ENCODE peak calls at places on chromosome 22, in four cellular contexts. M is lower leg skin, R is thoracic aorta, G is kidney epithelial cell. X is an unnamed sample.

GRCh38 chr22:42271906-42272305 is 1.5 kb upstream of the TCF20 start:
- DNase-seq in M (peak; percentile 59), R (no peak), G (no peak), X (no peak)

GRCh38 chr22:46078241-46079092 is 71.9 kb upstream of the PPARA start:
- DNase-seq in M (peak; percentile 95), R (no peak), G (no peak), X (no peak)

GRCh38 chr22:33328789-33329296 is 270.7 kb upstream of the SYN3 start:
- DNase-seq in M (no peak), R (no peak), G (peak; percentile 89), X (no peak)

GRCh38 chr22:44396727-44397722 is 84.3 kb upstream of the SHISAL1 start:
- DNase-seq in M (peak; percentile 76), R (no peak), G (no peak), X (no peak)

GRCh38 chr22:45084400-45084920 is 74.7 kb upstream of the PHF21B start:
- DNase-seq in M (no peak), R (no peak), G (no peak), X (no peak)

GRCh38 chr22:35661377-35661937 is 13.2 kb downstream of the APOL6 start:
- DNase-seq in M (no peak), R (no peak), G (no peak), X (no peak)

GRCh38 chr22:44595841-44596341 is 97.9 kb upstream of the RTL6 start:
- DNase-seq in M (no peak), R (no peak), G (peak; percentile 47), X (no peak)

GRCh38 chr22:21450858-21451331 is 16.3 kb upstream of the TMEM191C start:
- DNase-seq in M (peak; percentile 57), R (no peak), G (no peak), X (no peak)

GRCh38 chr22:44638966-44639739 is 62.9 kb upstream of the PRR5 start:
- DNase-seq in M (no peak), R (no peak), G (no peak), X (peak; percentile 22)

GRCh38 chr22:25759825-25760231 is 17.8 kb downstream of the MYO18B start:
- DNase-seq in M (no peak), R (peak; percentile 44), G (peak; percentile 92), X (peak; percentile 93)

GRCh38 chr22:31544481-31545480 is 48.4 kb downstream of the SFI1 start:
- DNase-seq in M (peak; percentile 12), R (no peak), G (peak; percentile 72), X (no peak)

GRCh38 chr22:43449205-43449830 is 37.5 kb downstream of the MPPED1 start:
- DNase-seq in M (no peak), R (no peak), G (no peak), X (no peak)

GRCh38 chr22:23248583-23248982 is 68.3 kb downstream of the BCR start:
- DNase-seq in M (no peak), R (no peak), G (no peak), X (no peak)

GRCh38 chr22:19149047-19149883 is 827 bp downstream of the GSC2 start:
- DNase-seq in M (no peak), R (no peak), G (no peak), X (no peak)
- H3K4me3 ChIP-seq in M (no peak overlapping the region), R (peak overlapping the region; percentile 42), G (no peak overlapping the region), X (no peak overlapping the region)

DNA sequence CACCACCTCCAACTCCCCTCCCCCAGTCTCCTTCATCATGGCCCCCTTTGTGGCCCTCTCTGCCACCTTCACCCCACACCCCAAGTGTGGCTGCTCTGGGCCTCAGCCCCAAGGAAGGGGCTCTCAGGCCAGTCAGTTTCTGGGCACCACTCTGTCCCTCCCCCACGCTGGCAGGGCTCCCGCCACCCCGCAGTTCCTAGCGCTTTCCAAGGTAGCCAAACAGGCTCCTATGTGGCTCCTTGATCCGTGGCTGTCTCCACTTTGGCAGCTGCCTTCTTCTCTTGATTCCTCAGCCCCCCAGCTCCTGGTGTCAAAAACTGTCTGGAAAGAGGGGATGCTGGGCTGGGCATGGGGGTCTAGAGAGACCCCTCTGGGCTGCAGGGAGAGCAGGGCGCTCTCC is 10.4 kb upstream of the CACNA1I start:
- DNase-seq in M (no peak), R (no peak), G (no peak), X (no peak)
- TF ChIP-seq CTCF in M (no peak), R (no peak), G (no peak), X (no peak)

DNA sequence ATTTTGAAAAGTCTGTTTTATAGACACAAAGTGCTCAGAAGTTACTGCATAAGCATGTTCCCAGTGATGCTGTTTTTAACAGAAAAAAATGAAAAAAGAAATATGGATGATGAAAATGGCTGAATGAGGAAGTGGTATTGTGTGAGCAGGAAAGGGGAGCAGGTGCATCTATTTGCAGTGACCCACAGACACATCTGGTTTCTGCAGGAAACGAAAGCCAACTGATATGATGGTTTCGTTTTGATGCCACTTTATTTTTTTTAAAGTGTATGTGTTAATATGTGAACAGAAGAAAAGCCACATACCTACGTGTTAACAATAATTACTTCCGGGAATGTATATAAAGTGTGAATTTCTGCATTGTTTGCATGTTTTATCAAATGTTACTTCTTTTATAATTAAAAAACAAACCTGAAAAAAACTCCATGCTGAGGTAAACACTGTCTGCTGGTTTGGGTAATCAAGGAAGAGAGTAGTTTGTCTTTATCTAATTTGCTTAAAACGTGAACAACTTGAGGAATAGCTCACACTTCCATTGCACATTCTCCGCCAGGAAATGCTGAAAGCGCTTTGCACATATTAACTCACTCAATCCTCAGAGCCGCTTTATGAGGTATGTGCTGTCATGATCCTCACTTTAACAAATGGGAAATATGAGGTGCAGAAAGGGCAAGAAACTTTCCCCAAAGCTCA is 1335.9 kb downstream of the TBC1D22A start:
- DNase-seq in M (no peak), R (no peak), G (no peak), X (no peak)
- H3K4me3 ChIP-seq in M (no peak overlapping the region), R (no peak overlapping the region), G (no peak overlapping the region), X (no peak overlapping the region)

GRCh38 chr22:27726344-27726725 is 75.2 kb downstream of the MN1 start:
- DNase-seq in M (no peak), R (no peak), G (no peak), X (no peak)

GRCh38 chr22:27724706-27725105 is 76.8 kb downstream of the MN1 start:
- DNase-seq in M (no peak), R (no peak), G (no peak), X (peak; percentile 39)

GRCh38 chr22:27724181-27724580 is 77.4 kb downstream of the MN1 start:
- DNase-seq in M (no peak), R (no peak), G (no peak), X (no peak)

GRCh38 chr22:27727673-27728451 is 73.7 kb downstream of the MN1 start:
- DNase-seq in M (no peak), R (no peak), G (no peak), X (no peak)

DNA sequence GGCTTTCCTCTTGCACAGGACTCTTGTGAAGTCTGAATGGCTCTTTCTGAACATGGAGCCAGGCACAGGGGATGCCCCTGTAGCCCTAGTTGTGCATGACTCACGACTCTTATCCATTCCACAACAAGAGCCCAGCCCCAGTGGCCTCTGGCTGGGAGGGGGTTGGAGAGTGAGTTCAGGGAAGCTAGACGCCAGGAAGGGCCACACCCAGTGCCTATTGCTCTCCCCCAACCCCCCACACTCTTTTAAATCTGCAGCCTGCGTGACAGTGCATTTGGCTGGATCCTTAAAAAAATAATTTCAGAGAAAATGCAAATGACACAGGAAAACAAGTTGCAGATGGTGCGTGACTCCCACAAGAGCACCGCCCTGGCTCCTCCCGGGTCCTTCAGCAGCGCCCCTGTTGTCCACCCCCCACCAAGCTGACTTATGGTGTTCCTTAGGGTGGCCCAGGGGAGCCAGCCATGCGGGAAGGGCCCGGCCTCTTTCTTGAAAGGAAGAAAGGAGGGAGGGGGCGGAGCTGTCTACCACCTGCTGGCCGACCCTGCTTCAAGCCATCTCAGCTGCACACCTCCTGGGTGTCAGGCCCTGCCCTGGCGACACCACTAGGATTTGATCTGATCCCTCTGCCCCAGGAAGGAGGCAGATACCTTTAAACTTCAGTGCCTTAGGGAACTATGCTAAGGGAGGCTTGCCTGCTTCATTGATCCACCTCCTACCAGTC is 74.7 kb downstream of the MN1 start:
- DNase-seq in M (no peak), R (no peak), G (peak; percentile 51), X (peak; percentile 90)
- TF ChIP-seq CTCF in M (no peak), R (no peak), G (no peak), X (no peak)

X was measured in BJ.